ENCODE peak calls at places on chromosomes 7 and 10, in seven cellular contexts. One of them, this sample, is unnamed.

GRCh38 chr10:31095677-31096076 is 64.0 kb upstream of the ZNF438 start:
- DNase-seq in suprapubic skin: no peak
- DNase-seq in endothelial cell of umbilical vein: no peak
- DNase-seq in adrenal gland: no peak
- DNase-seq in IMR-90: no peak
- DNase-seq in A549: no peak
- DNase-seq in ovary: no peak
- DNase-seq in this sample: no peak

GRCh38 chr7:49597805-49598204 is 175.6 kb upstream of the VWC2 start:
- DNase-seq in suprapubic skin: no peak
- DNase-seq in endothelial cell of umbilical vein: no peak
- DNase-seq in adrenal gland: no peak
- DNase-seq in IMR-90: no peak
- DNase-seq in A549: no peak
- DNase-seq in ovary: no peak
- DNase-seq in this sample: no peak

GRCh38 chr7:70614237-70614984 is 517.5 kb upstream of the GALNT17 start:
- DNase-seq in suprapubic skin: peak
- DNase-seq in endothelial cell of umbilical vein: no peak
- DNase-seq in adrenal gland: peak
- DNase-seq in IMR-90: peak
- DNase-seq in A549: no peak
- DNase-seq in ovary: peak
- DNase-seq in this sample: peak

GRCh38 chr10:73744690-73744994 is 470 bp downstream of the SEC24C start:
- DNase-seq in suprapubic skin: no peak
- DNase-seq in endothelial cell of umbilical vein: no peak
- DNase-seq in adrenal gland: peak
- DNase-seq in IMR-90: peak
- DNase-seq in A549: peak
- DNase-seq in ovary: no peak
- DNase-seq in this sample: peak

GRCh38 chr10:12375076-12375504 is 25.7 kb downstream of the CAMK1D start:
- DNase-seq in suprapubic skin: no peak
- DNase-seq in endothelial cell of umbilical vein: no peak
- DNase-seq in adrenal gland: no peak
- DNase-seq in IMR-90: peak
- DNase-seq in A549: no peak
- DNase-seq in ovary: no peak
- DNase-seq in this sample: no peak

GRCh38 chr10:6416892-6417512 is 163.1 kb downstream of the PRKCQ start:
- DNase-seq in suprapubic skin: no peak
- DNase-seq in endothelial cell of umbilical vein: peak
- DNase-seq in adrenal gland: no peak
- DNase-seq in IMR-90: peak
- DNase-seq in A549: peak
- DNase-seq in ovary: no peak
- DNase-seq in this sample: no peak

GRCh38 chr10:104417629-104418292 is 64.1 kb downstream of the CFAP58 start:
- DNase-seq in suprapubic skin: no peak
- DNase-seq in endothelial cell of umbilical vein: no peak
- DNase-seq in adrenal gland: no peak
- DNase-seq in IMR-90: no peak
- DNase-seq in A549: no peak
- DNase-seq in ovary: no peak
- DNase-seq in this sample: no peak

GRCh38 chr7:144761493-144761892 is 74.4 kb downstream of the TPK1 start:
- DNase-seq in suprapubic skin: no peak
- DNase-seq in endothelial cell of umbilical vein: no peak
- DNase-seq in adrenal gland: no peak
- DNase-seq in IMR-90: no peak
- DNase-seq in A549: no peak
- DNase-seq in ovary: no peak
- DNase-seq in this sample: no peak

GRCh38 chr7:26659121-26659520 is 205.3 kb downstream of the SKAP2 start:
- DNase-seq in suprapubic skin: no peak
- DNase-seq in endothelial cell of umbilical vein: no peak
- DNase-seq in adrenal gland: no peak
- DNase-seq in IMR-90: no peak
- DNase-seq in A549: no peak
- DNase-seq in ovary: no peak
- DNase-seq in this sample: no peak

GRCh38 chr7:30596043-30596641 is 1.5 kb downstream of the GARS1 start:
- DNase-seq in suprapubic skin: no peak
- DNase-seq in endothelial cell of umbilical vein: peak
- DNase-seq in adrenal gland: no peak
- DNase-seq in IMR-90: peak
- DNase-seq in A549: peak
- DNase-seq in ovary: no peak
- DNase-seq in this sample: no peak

GRCh38 chr7:27814054-27814453 is 74.1 kb downstream of the TAX1BP1 start:
- DNase-seq in suprapubic skin: no peak
- DNase-seq in endothelial cell of umbilical vein: no peak
- DNase-seq in adrenal gland: no peak
- DNase-seq in IMR-90: peak
- DNase-seq in A549: no peak
- DNase-seq in ovary: no peak
- DNase-seq in this sample: no peak

GRCh38 chr7:47211467-47212121 is 370.3 kb downstream of the TNS3 start:
- DNase-seq in suprapubic skin: no peak
- DNase-seq in endothelial cell of umbilical vein: no peak
- DNase-seq in adrenal gland: no peak
- DNase-seq in IMR-90: no peak
- DNase-seq in A549: no peak
- DNase-seq in ovary: no peak
- DNase-seq in this sample: no peak

GRCh38 chr7:98772242-98772603 is 97.6 kb downstream of the TMEM130 start:
- DNase-seq in suprapubic skin: no peak
- DNase-seq in endothelial cell of umbilical vein: no peak
- DNase-seq in adrenal gland: no peak
- DNase-seq in IMR-90: no peak
- DNase-seq in A549: no peak
- DNase-seq in ovary: no peak
- DNase-seq in this sample: no peak

GRCh38 chr7:70788276-70788675 is 343.7 kb upstream of the GALNT17 start:
- DNase-seq in suprapubic skin: no peak
- DNase-seq in endothelial cell of umbilical vein: no peak
- DNase-seq in adrenal gland: no peak
- DNase-seq in IMR-90: no peak
- DNase-seq in A549: no peak
- DNase-seq in ovary: no peak
- DNase-seq in this sample: no peak

GRCh38 chr10:79483948-79484347 is 28.4 kb upstream of the EIF5AL1 start:
- DNase-seq in suprapubic skin: peak
- DNase-seq in endothelial cell of umbilical vein: no peak
- DNase-seq in adrenal gland: no peak
- DNase-seq in IMR-90: peak
- DNase-seq in A549: no peak
- DNase-seq in ovary: peak
- DNase-seq in this sample: no peak

GRCh38 chr10:79244068-79244442 is 103.2 kb upstream of the PPIF start:
- DNase-seq in suprapubic skin: no peak
- DNase-seq in endothelial cell of umbilical vein: peak
- DNase-seq in adrenal gland: no peak
- DNase-seq in IMR-90: no peak
- DNase-seq in A549: no peak
- DNase-seq in ovary: no peak
- DNase-seq in this sample: no peak

GRCh38 chr7:138244606-138245005 is 168.3 kb downstream of the AKR1D1 start:
- DNase-seq in suprapubic skin: no peak
- DNase-seq in endothelial cell of umbilical vein: no peak
- DNase-seq in adrenal gland: no peak
- DNase-seq in IMR-90: no peak
- DNase-seq in A549: no peak
- DNase-seq in ovary: no peak
- DNase-seq in this sample: no peak

GRCh38 chr10:72564596-72564995 is 61.3 kb downstream of the MICU1 start:
- DNase-seq in suprapubic skin: no peak
- DNase-seq in endothelial cell of umbilical vein: no peak
- DNase-seq in adrenal gland: no peak
- DNase-seq in IMR-90: peak
- DNase-seq in A549: no peak
- DNase-seq in ovary: no peak
- DNase-seq in this sample: no peak

GRCh38 chr10:100996678-100997363 is 2.8 kb upstream of the LZTS2 start:
- DNase-seq in suprapubic skin: no peak
- DNase-seq in endothelial cell of umbilical vein: no peak
- DNase-seq in adrenal gland: no peak
- DNase-seq in IMR-90: no peak
- DNase-seq in A549: peak
- DNase-seq in ovary: peak
- DNase-seq in this sample: peak
- TF ChIP-seq POLR2A in suprapubic skin: no peak
- TF ChIP-seq POLR2A in endothelial cell of umbilical vein: no peak
- TF ChIP-seq POLR2A in adrenal gland: peak
- TF ChIP-seq POLR2A in IMR-90: no peak
- TF ChIP-seq POLR2A in A549: no peak
- TF ChIP-seq POLR2A in ovary: no peak
- TF ChIP-seq POLR2A in this sample: no peak

GRCh38 chr10:113470372-113471240 is 82.2 kb upstream of the HABP2 start:
- DNase-seq in suprapubic skin: no peak
- DNase-seq in endothelial cell of umbilical vein: no peak
- DNase-seq in adrenal gland: no peak
- DNase-seq in IMR-90: no peak
- DNase-seq in A549: no peak
- DNase-seq in ovary: no peak
- DNase-seq in this sample: no peak

GRCh38 chr10:113473011-113473410 is 79.8 kb upstream of the HABP2 start:
- DNase-seq in suprapubic skin: no peak
- DNase-seq in endothelial cell of umbilical vein: no peak
- DNase-seq in adrenal gland: no peak
- DNase-seq in IMR-90: no peak
- DNase-seq in A549: no peak
- DNase-seq in ovary: no peak
- DNase-seq in this sample: no peak

GRCh38 chr10:113471241-113471996 is 81.4 kb upstream of the HABP2 start:
- DNase-seq in suprapubic skin: no peak
- DNase-seq in endothelial cell of umbilical vein: no peak
- DNase-seq in adrenal gland: no peak
- DNase-seq in IMR-90: no peak
- DNase-seq in A549: no peak
- DNase-seq in ovary: no peak
- DNase-seq in this sample: no peak

GRCh38 chr10:113473851-113474250 is 79.0 kb upstream of the HABP2 start:
- DNase-seq in suprapubic skin: no peak
- DNase-seq in endothelial cell of umbilical vein: no peak
- DNase-seq in adrenal gland: no peak
- DNase-seq in IMR-90: no peak
- DNase-seq in A549: no peak
- DNase-seq in ovary: no peak
- DNase-seq in this sample: no peak

GRCh38 chr10:113469796-113470195 is 83.1 kb upstream of the HABP2 start:
- DNase-seq in suprapubic skin: no peak
- DNase-seq in endothelial cell of umbilical vein: no peak
- DNase-seq in adrenal gland: no peak
- DNase-seq in IMR-90: no peak
- DNase-seq in A549: no peak
- DNase-seq in ovary: no peak
- DNase-seq in this sample: no peak
- TF ChIP-seq CTCF in suprapubic skin: no peak
- TF ChIP-seq CTCF in endothelial cell of umbilical vein: no peak
- TF ChIP-seq CTCF in adrenal gland: no peak
- TF ChIP-seq CTCF in IMR-90: no peak
- TF ChIP-seq CTCF in A549: no peak
- TF ChIP-seq CTCF in ovary: no peak
- TF ChIP-seq CTCF in this sample: no peak

DNA sequence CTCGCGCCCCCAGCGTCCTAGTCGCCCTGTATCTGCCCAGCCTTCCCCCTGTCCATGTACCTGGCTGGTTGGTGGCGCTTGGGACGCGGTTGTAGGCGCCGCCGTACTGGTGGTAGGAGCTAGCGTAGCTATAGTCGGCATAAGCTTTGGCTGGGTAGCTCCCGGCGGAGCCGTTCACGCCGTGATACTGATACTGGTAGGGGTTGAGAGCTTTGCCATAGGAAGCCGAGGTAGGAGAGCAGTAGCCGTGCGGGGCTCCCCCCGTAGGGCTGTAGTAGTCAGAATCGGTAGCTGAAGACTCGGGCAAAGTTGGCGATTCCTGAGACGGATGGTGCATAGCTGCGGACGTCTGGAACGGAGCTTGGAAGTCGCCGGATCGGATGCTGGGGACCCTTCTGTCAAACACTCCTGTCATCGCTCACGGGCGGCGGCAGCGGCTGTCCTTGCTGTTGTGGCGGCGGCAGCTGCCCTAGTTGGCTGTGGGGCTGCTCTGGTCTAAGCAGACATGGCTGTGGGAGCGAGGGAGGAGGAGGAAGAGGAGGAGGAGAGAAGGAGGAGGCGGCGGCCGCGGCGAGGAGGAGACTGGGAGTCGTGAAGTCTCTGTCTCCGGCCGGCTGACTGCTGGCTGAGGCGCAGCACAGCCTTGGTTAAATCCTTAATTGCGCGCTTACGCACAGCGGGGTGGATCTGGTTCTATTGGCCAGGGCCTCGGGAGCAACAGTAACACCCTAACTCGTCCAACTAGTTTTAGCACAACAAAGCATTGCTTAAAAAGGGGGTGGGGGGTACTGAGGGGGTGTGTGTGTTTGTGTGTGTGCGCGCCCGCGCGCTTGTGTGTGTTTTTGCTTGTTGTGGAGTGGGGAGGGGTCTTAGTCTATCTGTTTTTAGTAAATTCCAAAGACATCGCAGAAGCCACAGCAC is at the start of gene DLX5:
- DNase-seq in suprapubic skin: no peak
- DNase-seq in endothelial cell of umbilical vein: no peak
- DNase-seq in adrenal gland: no peak
- DNase-seq in IMR-90: peak
- DNase-seq in A549: no peak
- DNase-seq in ovary: peak
- DNase-seq in this sample: no peak
- TF ChIP-seq POLR2A in suprapubic skin: no peak
- TF ChIP-seq POLR2A in endothelial cell of umbilical vein: no peak
- TF ChIP-seq POLR2A in adrenal gland: no peak
- TF ChIP-seq POLR2A in IMR-90: no peak
- TF ChIP-seq POLR2A in A549: no peak
- TF ChIP-seq POLR2A in ovary: no peak
- TF ChIP-seq POLR2A in this sample: no peak

DNA sequence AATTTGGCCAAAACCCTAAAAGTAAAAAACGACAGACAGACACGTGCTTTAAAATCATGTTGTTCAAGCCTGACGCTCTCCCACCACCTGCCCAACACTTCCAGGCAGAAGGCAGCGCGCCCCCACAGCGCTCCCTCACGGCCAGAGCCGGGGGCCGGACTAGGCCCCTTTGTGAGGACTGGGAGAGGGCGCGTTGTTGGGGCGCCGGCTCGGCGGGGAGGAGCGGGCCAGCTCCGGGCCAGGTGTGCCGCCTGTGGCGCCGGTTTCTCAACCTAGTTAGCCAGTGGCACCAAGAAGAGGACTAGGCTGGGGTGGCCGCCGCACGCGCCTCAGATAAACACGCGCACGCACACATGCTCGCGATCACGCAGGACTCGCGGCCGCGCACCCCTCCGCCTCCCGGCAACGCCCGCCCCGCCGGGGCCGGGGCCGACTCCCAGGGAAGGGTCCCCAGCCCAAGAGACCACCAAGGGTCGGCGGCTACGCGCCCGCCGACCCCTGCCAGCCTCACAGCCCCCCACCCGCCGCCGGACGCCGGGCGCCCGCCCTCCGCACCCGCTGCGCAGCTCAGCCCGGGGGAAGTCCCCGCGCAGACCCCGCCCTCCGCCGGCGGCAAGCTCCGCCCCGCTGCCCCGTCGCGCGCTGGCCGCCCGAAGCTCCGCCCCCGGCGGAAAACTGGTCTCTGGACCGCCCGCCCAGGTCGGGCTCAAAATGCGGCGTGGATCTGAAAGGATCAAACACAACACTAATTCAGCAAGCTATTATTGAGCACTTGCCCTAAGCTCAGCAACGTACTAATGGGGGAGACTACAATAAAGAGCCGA is at the start of gene IMMP2L:
- DNase-seq in suprapubic skin: peak
- DNase-seq in endothelial cell of umbilical vein: peak
- DNase-seq in adrenal gland: peak
- DNase-seq in IMR-90: peak
- DNase-seq in A549: peak
- DNase-seq in ovary: peak
- DNase-seq in this sample: peak
- TF ChIP-seq CTCF in suprapubic skin: no peak
- TF ChIP-seq CTCF in endothelial cell of umbilical vein: peak
- TF ChIP-seq CTCF in adrenal gland: no peak
- TF ChIP-seq CTCF in IMR-90: peak
- TF ChIP-seq CTCF in A549: peak
- TF ChIP-seq CTCF in ovary: peak
- TF ChIP-seq CTCF in this sample: no peak